ENCODE peak calls at places on chromosomes 5 and 9, in ten cellular contexts. One of them, this sample, is unnamed.

GRCh38 chr5:142869883-142870282 is 99.7 kb downstream of the ARHGAP26 start:
- DNase-seq in stimulated activated naive B cell treated with anti-CD40 and anti-IgM and Interleukin-4, amounts not matched to agents 10 μg/mL and 1 μg/mL and 100 μg/mL, for 72 hours: no peak
- DNase-seq in neural crest cell: no peak
- DNase-seq in EH: no peak
- DNase-seq in activated T-helper 9 cell treated with anti-CD3 and anti-CD28 coated beads, Interleukin-2, amount 50 U/mL, for 16 hours: no peak
- DNase-seq in suprapubic skin: no peak
- DNase-seq in stimulated activated naive CD8-positive, alpha-beta T cell treated with anti-CD3 and anti-CD28 coated beads, Interleukin-15, amount 100 ng/mL, for 72 hours: no peak
- DNase-seq in PC-3: no peak
- DNase-seq in fibroblast of lung: peak
- DNase-seq in Calu3: peak
- DNase-seq in this sample: no peak

GRCh38 chr9:88998506-88998905 is 7.2 kb downstream of the S1PR3 start:
- DNase-seq in stimulated activated naive B cell treated with anti-CD40 and anti-IgM and Interleukin-4, amounts not matched to agents 10 μg/mL and 1 μg/mL and 100 μg/mL, for 72 hours: no peak
- DNase-seq in PC-3: peak
- DNase-seq in activated T-helper 9 cell treated with anti-CD3 and anti-CD28 coated beads, Interleukin-2, amount 50 U/mL, for 16 hours: no peak
- DNase-seq in EH: peak
- DNase-seq in stimulated activated naive CD8-positive, alpha-beta T cell treated with anti-CD3 and anti-CD28 coated beads, Interleukin-15, amount 100 ng/mL, for 72 hours: no peak
- DNase-seq in Calu3: no peak
- DNase-seq in neural crest cell: no peak
- DNase-seq in fibroblast of lung: peak
- DNase-seq in suprapubic skin: no peak
- DNase-seq in this sample: peak

GRCh38 chr5:21680196-21680595 is 1172.9 kb downstream of the CDH12 start:
- DNase-seq in stimulated activated naive CD8-positive, alpha-beta T cell treated with anti-CD3 and anti-CD28 coated beads, Interleukin-15, amount 100 ng/mL, for 72 hours: no peak
- DNase-seq in stimulated activated naive B cell treated with anti-CD40 and anti-IgM and Interleukin-4, amounts not matched to agents 10 μg/mL and 1 μg/mL and 100 μg/mL, for 72 hours: no peak
- DNase-seq in fibroblast of lung: peak
- DNase-seq in EH: no peak
- DNase-seq in PC-3: peak
- DNase-seq in Calu3: no peak
- DNase-seq in suprapubic skin: no peak
- DNase-seq in activated T-helper 9 cell treated with anti-CD3 and anti-CD28 coated beads, Interleukin-2, amount 50 U/mL, for 16 hours: no peak
- DNase-seq in neural crest cell: no peak
- DNase-seq in this sample: peak

GRCh38 chr9:86578722-86579121 is 224.5 kb upstream of the TUT7 start:
- DNase-seq in suprapubic skin: no peak
- DNase-seq in stimulated activated naive CD8-positive, alpha-beta T cell treated with anti-CD3 and anti-CD28 coated beads, Interleukin-15, amount 100 ng/mL, for 72 hours: no peak
- DNase-seq in PC-3: no peak
- DNase-seq in stimulated activated naive B cell treated with anti-CD40 and anti-IgM and Interleukin-4, amounts not matched to agents 10 μg/mL and 1 μg/mL and 100 μg/mL, for 72 hours: no peak
- DNase-seq in EH: no peak
- DNase-seq in activated T-helper 9 cell treated with anti-CD3 and anti-CD28 coated beads, Interleukin-2, amount 50 U/mL, for 16 hours: no peak
- DNase-seq in fibroblast of lung: no peak
- DNase-seq in Calu3: no peak
- DNase-seq in neural crest cell: no peak
- DNase-seq in this sample: no peak

GRCh38 chr5:120151825-120152224 is 312.3 kb upstream of the PRR16 start:
- DNase-seq in fibroblast of lung: no peak
- DNase-seq in PC-3: no peak
- DNase-seq in EH: no peak
- DNase-seq in suprapubic skin: no peak
- DNase-seq in Calu3: no peak
- DNase-seq in stimulated activated naive B cell treated with anti-CD40 and anti-IgM and Interleukin-4, amounts not matched to agents 10 μg/mL and 1 μg/mL and 100 μg/mL, for 72 hours: no peak
- DNase-seq in activated T-helper 9 cell treated with anti-CD3 and anti-CD28 coated beads, Interleukin-2, amount 50 U/mL, for 16 hours: no peak
- DNase-seq in neural crest cell: no peak
- DNase-seq in stimulated activated naive CD8-positive, alpha-beta T cell treated with anti-CD3 and anti-CD28 coated beads, Interleukin-15, amount 100 ng/mL, for 72 hours: no peak
- DNase-seq in this sample: peak

GRCh38 chr5:52693279-52693678 is 94.4 kb upstream of the ITGA1 start:
- DNase-seq in activated T-helper 9 cell treated with anti-CD3 and anti-CD28 coated beads, Interleukin-2, amount 50 U/mL, for 16 hours: no peak
- DNase-seq in PC-3: peak
- DNase-seq in stimulated activated naive CD8-positive, alpha-beta T cell treated with anti-CD3 and anti-CD28 coated beads, Interleukin-15, amount 100 ng/mL, for 72 hours: peak
- DNase-seq in stimulated activated naive B cell treated with anti-CD40 and anti-IgM and Interleukin-4, amounts not matched to agents 10 μg/mL and 1 μg/mL and 100 μg/mL, for 72 hours: no peak
- DNase-seq in EH: peak
- DNase-seq in suprapubic skin: no peak
- DNase-seq in fibroblast of lung: peak
- DNase-seq in neural crest cell: no peak
- DNase-seq in Calu3: peak
- DNase-seq in this sample: peak

GRCh38 chr5:53555160-53555559 is 5.3 kb upstream of the NDUFS4 start:
- DNase-seq in activated T-helper 9 cell treated with anti-CD3 and anti-CD28 coated beads, Interleukin-2, amount 50 U/mL, for 16 hours: no peak
- DNase-seq in EH: no peak
- DNase-seq in PC-3: no peak
- DNase-seq in fibroblast of lung: no peak
- DNase-seq in stimulated activated naive CD8-positive, alpha-beta T cell treated with anti-CD3 and anti-CD28 coated beads, Interleukin-15, amount 100 ng/mL, for 72 hours: no peak
- DNase-seq in neural crest cell: no peak
- DNase-seq in Calu3: no peak
- DNase-seq in stimulated activated naive B cell treated with anti-CD40 and anti-IgM and Interleukin-4, amounts not matched to agents 10 μg/mL and 1 μg/mL and 100 μg/mL, for 72 hours: no peak
- DNase-seq in suprapubic skin: no peak
- DNase-seq in this sample: no peak

GRCh38 chr9:17135578-17135904 is 701 bp downstream of the CNTLN start:
- DNase-seq in Calu3: no peak
- DNase-seq in stimulated activated naive B cell treated with anti-CD40 and anti-IgM and Interleukin-4, amounts not matched to agents 10 μg/mL and 1 μg/mL and 100 μg/mL, for 72 hours: peak
- DNase-seq in activated T-helper 9 cell treated with anti-CD3 and anti-CD28 coated beads, Interleukin-2, amount 50 U/mL, for 16 hours: no peak
- DNase-seq in EH: no peak
- DNase-seq in stimulated activated naive CD8-positive, alpha-beta T cell treated with anti-CD3 and anti-CD28 coated beads, Interleukin-15, amount 100 ng/mL, for 72 hours: no peak
- DNase-seq in fibroblast of lung: no peak
- DNase-seq in neural crest cell: no peak
- DNase-seq in PC-3: peak
- DNase-seq in suprapubic skin: no peak
- DNase-seq in this sample: no peak

GRCh38 chr9:5336683-5337082 is 3.0 kb downstream of the RLN1 start:
- DNase-seq in EH: no peak
- DNase-seq in neural crest cell: no peak
- DNase-seq in Calu3: no peak
- DNase-seq in fibroblast of lung: no peak
- DNase-seq in PC-3: no peak
- DNase-seq in stimulated activated naive CD8-positive, alpha-beta T cell treated with anti-CD3 and anti-CD28 coated beads, Interleukin-15, amount 100 ng/mL, for 72 hours: peak
- DNase-seq in activated T-helper 9 cell treated with anti-CD3 and anti-CD28 coated beads, Interleukin-2, amount 50 U/mL, for 16 hours: no peak
- DNase-seq in suprapubic skin: no peak
- DNase-seq in stimulated activated naive B cell treated with anti-CD40 and anti-IgM and Interleukin-4, amounts not matched to agents 10 μg/mL and 1 μg/mL and 100 μg/mL, for 72 hours: no peak
- DNase-seq in this sample: no peak

GRCh38 chr9:87622936-87623335 is 103.0 kb upstream of the CTSL start:
- DNase-seq in PC-3: no peak
- DNase-seq in EH: no peak
- DNase-seq in Calu3: no peak
- DNase-seq in suprapubic skin: no peak
- DNase-seq in stimulated activated naive B cell treated with anti-CD40 and anti-IgM and Interleukin-4, amounts not matched to agents 10 μg/mL and 1 μg/mL and 100 μg/mL, for 72 hours: no peak
- DNase-seq in stimulated activated naive CD8-positive, alpha-beta T cell treated with anti-CD3 and anti-CD28 coated beads, Interleukin-15, amount 100 ng/mL, for 72 hours: no peak
- DNase-seq in neural crest cell: no peak
- DNase-seq in activated T-helper 9 cell treated with anti-CD3 and anti-CD28 coated beads, Interleukin-2, amount 50 U/mL, for 16 hours: no peak
- DNase-seq in fibroblast of lung: peak
- DNase-seq in this sample: no peak

GRCh38 chr5:135395451-135395850 is 3.6 kb downstream of the MACROH2A1 start:
- DNase-seq in stimulated activated naive CD8-positive, alpha-beta T cell treated with anti-CD3 and anti-CD28 coated beads, Interleukin-15, amount 100 ng/mL, for 72 hours: no peak
- DNase-seq in PC-3: no peak
- DNase-seq in stimulated activated naive B cell treated with anti-CD40 and anti-IgM and Interleukin-4, amounts not matched to agents 10 μg/mL and 1 μg/mL and 100 μg/mL, for 72 hours: no peak
- DNase-seq in EH: no peak
- DNase-seq in neural crest cell: no peak
- DNase-seq in activated T-helper 9 cell treated with anti-CD3 and anti-CD28 coated beads, Interleukin-2, amount 50 U/mL, for 16 hours: no peak
- DNase-seq in Calu3: no peak
- DNase-seq in fibroblast of lung: no peak
- DNase-seq in suprapubic skin: no peak
- DNase-seq in this sample: no peak

GRCh38 chr5:87069311-87069710 is 198.4 kb upstream of the RASA1 start:
- DNase-seq in Calu3: no peak
- DNase-seq in PC-3: no peak
- DNase-seq in neural crest cell: no peak
- DNase-seq in fibroblast of lung: no peak
- DNase-seq in EH: no peak
- DNase-seq in activated T-helper 9 cell treated with anti-CD3 and anti-CD28 coated beads, Interleukin-2, amount 50 U/mL, for 16 hours: no peak
- DNase-seq in stimulated activated naive CD8-positive, alpha-beta T cell treated with anti-CD3 and anti-CD28 coated beads, Interleukin-15, amount 100 ng/mL, for 72 hours: no peak
- DNase-seq in suprapubic skin: no peak
- DNase-seq in stimulated activated naive B cell treated with anti-CD40 and anti-IgM and Interleukin-4, amounts not matched to agents 10 μg/mL and 1 μg/mL and 100 μg/mL, for 72 hours: no peak
- DNase-seq in this sample: no peak

GRCh38 chr9:132201780-132202703 is 40.2 kb downstream of the NTNG2 start:
- DNase-seq in PC-3: no peak
- DNase-seq in neural crest cell: no peak
- DNase-seq in fibroblast of lung: no peak
- DNase-seq in EH: no peak
- DNase-seq in stimulated activated naive CD8-positive, alpha-beta T cell treated with anti-CD3 and anti-CD28 coated beads, Interleukin-15, amount 100 ng/mL, for 72 hours: no peak
- DNase-seq in Calu3: no peak
- DNase-seq in stimulated activated naive B cell treated with anti-CD40 and anti-IgM and Interleukin-4, amounts not matched to agents 10 μg/mL and 1 μg/mL and 100 μg/mL, for 72 hours: no peak
- DNase-seq in suprapubic skin: no peak
- DNase-seq in activated T-helper 9 cell treated with anti-CD3 and anti-CD28 coated beads, Interleukin-2, amount 50 U/mL, for 16 hours: no peak
- DNase-seq in this sample: no peak

GRCh38 chr9:110217656-110218099 is 9.7 kb upstream of the C9orf152 start:
- DNase-seq in fibroblast of lung: peak
- DNase-seq in EH: peak
- DNase-seq in stimulated activated naive CD8-positive, alpha-beta T cell treated with anti-CD3 and anti-CD28 coated beads, Interleukin-15, amount 100 ng/mL, for 72 hours: no peak
- DNase-seq in PC-3: peak
- DNase-seq in Calu3: no peak
- DNase-seq in suprapubic skin: no peak
- DNase-seq in neural crest cell: no peak
- DNase-seq in activated T-helper 9 cell treated with anti-CD3 and anti-CD28 coated beads, Interleukin-2, amount 50 U/mL, for 16 hours: no peak
- DNase-seq in stimulated activated naive B cell treated with anti-CD40 and anti-IgM and Interleukin-4, amounts not matched to agents 10 μg/mL and 1 μg/mL and 100 μg/mL, for 72 hours: no peak
- DNase-seq in this sample: peak

GRCh38 chr5:98630621-98631020 is 142.8 kb upstream of the RGMB start:
- DNase-seq in stimulated activated naive B cell treated with anti-CD40 and anti-IgM and Interleukin-4, amounts not matched to agents 10 μg/mL and 1 μg/mL and 100 μg/mL, for 72 hours: no peak
- DNase-seq in fibroblast of lung: no peak
- DNase-seq in Calu3: no peak
- DNase-seq in suprapubic skin: no peak
- DNase-seq in PC-3: no peak
- DNase-seq in neural crest cell: no peak
- DNase-seq in EH: peak
- DNase-seq in stimulated activated naive CD8-positive, alpha-beta T cell treated with anti-CD3 and anti-CD28 coated beads, Interleukin-15, amount 100 ng/mL, for 72 hours: no peak
- DNase-seq in activated T-helper 9 cell treated with anti-CD3 and anti-CD28 coated beads, Interleukin-2, amount 50 U/mL, for 16 hours: no peak
- DNase-seq in this sample: no peak

GRCh38 chr9:113886933-113887332 is 10.8 kb downstream of the ZNF618 start:
- DNase-seq in neural crest cell: no peak
- DNase-seq in activated T-helper 9 cell treated with anti-CD3 and anti-CD28 coated beads, Interleukin-2, amount 50 U/mL, for 16 hours: no peak
- DNase-seq in PC-3: no peak
- DNase-seq in EH: peak
- DNase-seq in suprapubic skin: no peak
- DNase-seq in stimulated activated naive CD8-positive, alpha-beta T cell treated with anti-CD3 and anti-CD28 coated beads, Interleukin-15, amount 100 ng/mL, for 72 hours: no peak
- DNase-seq in Calu3: no peak
- DNase-seq in stimulated activated naive B cell treated with anti-CD40 and anti-IgM and Interleukin-4, amounts not matched to agents 10 μg/mL and 1 μg/mL and 100 μg/mL, for 72 hours: no peak
- DNase-seq in fibroblast of lung: no peak
- DNase-seq in this sample: peak

GRCh38 chr9:72894342-72894741 is 58.5 kb downstream of the ALDH1A1 start:
- DNase-seq in fibroblast of lung: peak
- DNase-seq in suprapubic skin: no peak
- DNase-seq in neural crest cell: no peak
- DNase-seq in activated T-helper 9 cell treated with anti-CD3 and anti-CD28 coated beads, Interleukin-2, amount 50 U/mL, for 16 hours: no peak
- DNase-seq in EH: peak
- DNase-seq in PC-3: no peak
- DNase-seq in stimulated activated naive CD8-positive, alpha-beta T cell treated with anti-CD3 and anti-CD28 coated beads, Interleukin-15, amount 100 ng/mL, for 72 hours: no peak
- DNase-seq in stimulated activated naive B cell treated with anti-CD40 and anti-IgM and Interleukin-4, amounts not matched to agents 10 μg/mL and 1 μg/mL and 100 μg/mL, for 72 hours: no peak
- DNase-seq in Calu3: no peak
- DNase-seq in this sample: peak

GRCh38 chr9:129163753-129164152 is 14.3 kb downstream of the IER5L start:
- DNase-seq in EH: no peak
- DNase-seq in activated T-helper 9 cell treated with anti-CD3 and anti-CD28 coated beads, Interleukin-2, amount 50 U/mL, for 16 hours: no peak
- DNase-seq in stimulated activated naive CD8-positive, alpha-beta T cell treated with anti-CD3 and anti-CD28 coated beads, Interleukin-15, amount 100 ng/mL, for 72 hours: no peak
- DNase-seq in fibroblast of lung: no peak
- DNase-seq in Calu3: no peak
- DNase-seq in stimulated activated naive B cell treated with anti-CD40 and anti-IgM and Interleukin-4, amounts not matched to agents 10 μg/mL and 1 μg/mL and 100 μg/mL, for 72 hours: no peak
- DNase-seq in suprapubic skin: no peak
- DNase-seq in PC-3: no peak
- DNase-seq in neural crest cell: no peak
- DNase-seq in this sample: no peak

GRCh38 chr9:130444565-130445221 is at the start of gene ASS1:
- DNase-seq in stimulated activated naive B cell treated with anti-CD40 and anti-IgM and Interleukin-4, amounts not matched to agents 10 μg/mL and 1 μg/mL and 100 μg/mL, for 72 hours: no peak
- DNase-seq in Calu3: peak
- DNase-seq in fibroblast of lung: peak
- DNase-seq in suprapubic skin: no peak
- DNase-seq in EH: peak
- DNase-seq in stimulated activated naive CD8-positive, alpha-beta T cell treated with anti-CD3 and anti-CD28 coated beads, Interleukin-15, amount 100 ng/mL, for 72 hours: peak
- DNase-seq in PC-3: peak
- DNase-seq in neural crest cell: no peak
- DNase-seq in activated T-helper 9 cell treated with anti-CD3 and anti-CD28 coated beads, Interleukin-2, amount 50 U/mL, for 16 hours: peak
- DNase-seq in this sample: no peak

GRCh38 chr5:132019857-132020555 is 8.5 kb upstream of the ACSL6 start:
- DNase-seq in stimulated activated naive B cell treated with anti-CD40 and anti-IgM and Interleukin-4, amounts not matched to agents 10 μg/mL and 1 μg/mL and 100 μg/mL, for 72 hours: peak
- DNase-seq in stimulated activated naive CD8-positive, alpha-beta T cell treated with anti-CD3 and anti-CD28 coated beads, Interleukin-15, amount 100 ng/mL, for 72 hours: peak
- DNase-seq in activated T-helper 9 cell treated with anti-CD3 and anti-CD28 coated beads, Interleukin-2, amount 50 U/mL, for 16 hours: peak
- DNase-seq in fibroblast of lung: no peak
- DNase-seq in EH: no peak
- DNase-seq in Calu3: no peak
- DNase-seq in PC-3: no peak
- DNase-seq in suprapubic skin: no peak
- DNase-seq in neural crest cell: no peak
- DNase-seq in this sample: no peak

GRCh38 chr9:136014147-136014927 is 53.2 kb upstream of the UBAC1 start:
- DNase-seq in suprapubic skin: no peak
- DNase-seq in stimulated activated naive CD8-positive, alpha-beta T cell treated with anti-CD3 and anti-CD28 coated beads, Interleukin-15, amount 100 ng/mL, for 72 hours: no peak
- DNase-seq in stimulated activated naive B cell treated with anti-CD40 and anti-IgM and Interleukin-4, amounts not matched to agents 10 μg/mL and 1 μg/mL and 100 μg/mL, for 72 hours: no peak
- DNase-seq in neural crest cell: no peak
- DNase-seq in activated T-helper 9 cell treated with anti-CD3 and anti-CD28 coated beads, Interleukin-2, amount 50 U/mL, for 16 hours: no peak
- DNase-seq in PC-3: no peak
- DNase-seq in Calu3: no peak
- DNase-seq in fibroblast of lung: no peak
- DNase-seq in EH: no peak
- DNase-seq in this sample: no peak

GRCh38 chr5:80190960-80191359 is 64.9 kb downstream of the SERINC5 start:
- DNase-seq in activated T-helper 9 cell treated with anti-CD3 and anti-CD28 coated beads, Interleukin-2, amount 50 U/mL, for 16 hours: no peak
- DNase-seq in PC-3: no peak
- DNase-seq in fibroblast of lung: no peak
- DNase-seq in stimulated activated naive B cell treated with anti-CD40 and anti-IgM and Interleukin-4, amounts not matched to agents 10 μg/mL and 1 μg/mL and 100 μg/mL, for 72 hours: no peak
- DNase-seq in EH: no peak
- DNase-seq in Calu3: no peak
- DNase-seq in neural crest cell: no peak
- DNase-seq in stimulated activated naive CD8-positive, alpha-beta T cell treated with anti-CD3 and anti-CD28 coated beads, Interleukin-15, amount 100 ng/mL, for 72 hours: no peak
- DNase-seq in suprapubic skin: no peak
- DNase-seq in this sample: no peak

GRCh38 chr5:149667084-149667826 is 62.9 kb upstream of the PPARGC1B start:
- DNase-seq in stimulated activated naive B cell treated with anti-CD40 and anti-IgM and Interleukin-4, amounts not matched to agents 10 μg/mL and 1 μg/mL and 100 μg/mL, for 72 hours: peak
- DNase-seq in PC-3: peak
- DNase-seq in Calu3: peak
- DNase-seq in EH: peak
- DNase-seq in neural crest cell: peak
- DNase-seq in stimulated activated naive CD8-positive, alpha-beta T cell treated with anti-CD3 and anti-CD28 coated beads, Interleukin-15, amount 100 ng/mL, for 72 hours: peak
- DNase-seq in fibroblast of lung: peak
- DNase-seq in activated T-helper 9 cell treated with anti-CD3 and anti-CD28 coated beads, Interleukin-2, amount 50 U/mL, for 16 hours: no peak
- DNase-seq in suprapubic skin: no peak
- DNase-seq in this sample: peak

GRCh38 chr5:33475706-33476105 is 34.9 kb downstream of the TARS1 start:
- DNase-seq in Calu3: no peak
- DNase-seq in suprapubic skin: no peak
- DNase-seq in stimulated activated naive B cell treated with anti-CD40 and anti-IgM and Interleukin-4, amounts not matched to agents 10 μg/mL and 1 μg/mL and 100 μg/mL, for 72 hours: no peak
- DNase-seq in activated T-helper 9 cell treated with anti-CD3 and anti-CD28 coated beads, Interleukin-2, amount 50 U/mL, for 16 hours: no peak
- DNase-seq in PC-3: no peak
- DNase-seq in neural crest cell: no peak
- DNase-seq in EH: no peak
- DNase-seq in fibroblast of lung: no peak
- DNase-seq in stimulated activated naive CD8-positive, alpha-beta T cell treated with anti-CD3 and anti-CD28 coated beads, Interleukin-15, amount 100 ng/mL, for 72 hours: no peak
- DNase-seq in this sample: no peak

GRCh38 chr5:79771387-79771786 is 81.8 kb downstream of the CMYA5 start:
- DNase-seq in stimulated activated naive B cell treated with anti-CD40 and anti-IgM and Interleukin-4, amounts not matched to agents 10 μg/mL and 1 μg/mL and 100 μg/mL, for 72 hours: no peak
- DNase-seq in Calu3: no peak
- DNase-seq in fibroblast of lung: peak
- DNase-seq in stimulated activated naive CD8-positive, alpha-beta T cell treated with anti-CD3 and anti-CD28 coated beads, Interleukin-15, amount 100 ng/mL, for 72 hours: no peak
- DNase-seq in activated T-helper 9 cell treated with anti-CD3 and anti-CD28 coated beads, Interleukin-2, amount 50 U/mL, for 16 hours: no peak
- DNase-seq in PC-3: no peak
- DNase-seq in neural crest cell: no peak
- DNase-seq in EH: peak
- DNase-seq in suprapubic skin: no peak
- DNase-seq in this sample: peak

GRCh38 chr5:176856746-176857145 is 42.4 kb downstream of the HK3 start:
- DNase-seq in fibroblast of lung: no peak
- DNase-seq in PC-3: no peak
- DNase-seq in stimulated activated naive CD8-positive, alpha-beta T cell treated with anti-CD3 and anti-CD28 coated beads, Interleukin-15, amount 100 ng/mL, for 72 hours: no peak
- DNase-seq in EH: no peak
- DNase-seq in Calu3: no peak
- DNase-seq in stimulated activated naive B cell treated with anti-CD40 and anti-IgM and Interleukin-4, amounts not matched to agents 10 μg/mL and 1 μg/mL and 100 μg/mL, for 72 hours: no peak
- DNase-seq in activated T-helper 9 cell treated with anti-CD3 and anti-CD28 coated beads, Interleukin-2, amount 50 U/mL, for 16 hours: no peak
- DNase-seq in suprapubic skin: no peak
- DNase-seq in neural crest cell: no peak
- DNase-seq in this sample: no peak

GRCh38 chr5:113376640-113377039 is 58.1 kb downstream of the TSSK1B start:
- DNase-seq in stimulated activated naive B cell treated with anti-CD40 and anti-IgM and Interleukin-4, amounts not matched to agents 10 μg/mL and 1 μg/mL and 100 μg/mL, for 72 hours: no peak
- DNase-seq in EH: no peak
- DNase-seq in neural crest cell: no peak
- DNase-seq in stimulated activated naive CD8-positive, alpha-beta T cell treated with anti-CD3 and anti-CD28 coated beads, Interleukin-15, amount 100 ng/mL, for 72 hours: no peak
- DNase-seq in activated T-helper 9 cell treated with anti-CD3 and anti-CD28 coated beads, Interleukin-2, amount 50 U/mL, for 16 hours: no peak
- DNase-seq in suprapubic skin: no peak
- DNase-seq in Calu3: no peak
- DNase-seq in fibroblast of lung: no peak
- DNase-seq in PC-3: no peak
- DNase-seq in this sample: no peak

GRCh38 chr5:81817980-81818379 is 67.1 kb upstream of the SSBP2 start:
- DNase-seq in activated T-helper 9 cell treated with anti-CD3 and anti-CD28 coated beads, Interleukin-2, amount 50 U/mL, for 16 hours: no peak
- DNase-seq in neural crest cell: no peak
- DNase-seq in EH: no peak
- DNase-seq in stimulated activated naive B cell treated with anti-CD40 and anti-IgM and Interleukin-4, amounts not matched to agents 10 μg/mL and 1 μg/mL and 100 μg/mL, for 72 hours: no peak
- DNase-seq in fibroblast of lung: no peak
- DNase-seq in Calu3: no peak
- DNase-seq in PC-3: no peak
- DNase-seq in suprapubic skin: no peak
- DNase-seq in stimulated activated naive CD8-positive, alpha-beta T cell treated with anti-CD3 and anti-CD28 coated beads, Interleukin-15, amount 100 ng/mL, for 72 hours: no peak
- DNase-seq in this sample: peak